ENCODE peak calls at places on chromosomes 1 and 21, in seven cellular contexts. R is BJ, U is pancreas, M is lower lobe of right lung, J is Peyer's patch, V is K562, F is upper lobe of right lung. Z is an unnamed sample. For H3K36me3, the result is how much of the 10 kb centered on the place peaks cover.

GRCh38 chr1:903721-904270 is 19.9 kb upstream of the SAMD11 start:
- DNase-seq in R (no peak), M (peak), J (peak), V (no peak), F (peak), U (peak), Z (no peak)

GRCh38 chr1:156599811-156600210 is 1.5 kb downstream of the GPATCH4 start:
- DNase-seq in U (no peak), J (no peak), R (no peak), M (no peak), V (no peak), F (no peak), Z (no peak)

GRCh38 chr1:86375688-86376087 is 20.4 kb downstream of the ODF2L start:
- DNase-seq in F (no peak), U (no peak), V (no peak), J (no peak), M (no peak), R (no peak), Z (no peak)

GRCh38 chr21:27645285-27645684 is 678.4 kb upstream of the ADAMTS5 start:
- DNase-seq in V (no peak), F (no peak), U (no peak), M (no peak), R (no peak), J (no peak), Z (no peak)

GRCh38 chr1:61967750-61968149 is 225.5 kb downstream of the PATJ start:
- DNase-seq in F (no peak), V (no peak), M (no peak), J (no peak), U (no peak), R (no peak), Z (no peak)

GRCh38 chr1:96352733-96353132 is 368.9 kb upstream of the PTBP2 start:
- DNase-seq in U (no peak), M (no peak), V (no peak), F (no peak), R (no peak), J (no peak), Z (no peak)

GRCh38 chr1:211111351-211111750 is 22.6 kb downstream of the KCNH1 start:
- DNase-seq in U (no peak), M (no peak), F (no peak), J (no peak), V (no peak), R (no peak), Z (no peak)

GRCh38 chr1:3494321-3495308 is 40.1 kb downstream of the ARHGEF16 start:
- DNase-seq in M (no peak), J (no peak), R (no peak), V (no peak), F (no peak), U (no peak), Z (no peak)

GRCh38 chr1:112808861-112809684 is 93.9 kb upstream of the PPM1J start:
- DNase-seq in R (no peak), V (peak), J (peak), M (peak), U (peak), F (peak), Z (no peak)

GRCh38 chr1:46535063-46535462 is 16.4 kb downstream of the KNCN start:
- DNase-seq in M (no peak), R (no peak), J (no peak), U (peak), V (peak), F (no peak), Z (no peak)

GRCh38 chr1:63843884-63844283 is 70.1 kb downstream of the ROR1 start:
- DNase-seq in F (no peak), U (no peak), J (no peak), M (no peak), R (no peak), V (no peak), Z (no peak)

GRCh38 chr1:156638189-156638588 is 3.7 kb upstream of the BCAN start:
- DNase-seq in U (no peak), V (no peak), M (no peak), J (no peak), R (no peak), F (no peak), Z (no peak)

GRCh38 chr1:31989964-31990363 is 23.7 kb upstream of the KHDRBS1 start:
- DNase-seq in R (no peak), U (no peak), F (peak), V (no peak), M (no peak), J (no peak), Z (no peak)
- H3K4me3 ChIP-seq in R (no peak), U (no peak), F (no peak), V (no peak), M (no peak), J (no peak), Z (no peak)

GRCh38 chr1:178037510-178038253 is 56.2 kb upstream of the RASAL2 start:
- DNase-seq in M (peak), U (peak), R (no peak), J (peak), V (peak), F (peak), Z (no peak)
- TF ChIP-seq CTCF in M (peak), U (peak), R (peak), J (peak), V (peak), F (peak), Z (peak)

GRCh38 chr1:9367806-9368205 is 75.1 kb downstream of the SPSB1 start:
- DNase-seq in M (no peak), R (no peak), V (no peak), U (peak), J (no peak), F (no peak), Z (no peak)
- H3K36me3 ChIP-seq in M (under half), R (under half), V (under half), U (under half), J (under half), F (under half), Z (under half)

DNA sequence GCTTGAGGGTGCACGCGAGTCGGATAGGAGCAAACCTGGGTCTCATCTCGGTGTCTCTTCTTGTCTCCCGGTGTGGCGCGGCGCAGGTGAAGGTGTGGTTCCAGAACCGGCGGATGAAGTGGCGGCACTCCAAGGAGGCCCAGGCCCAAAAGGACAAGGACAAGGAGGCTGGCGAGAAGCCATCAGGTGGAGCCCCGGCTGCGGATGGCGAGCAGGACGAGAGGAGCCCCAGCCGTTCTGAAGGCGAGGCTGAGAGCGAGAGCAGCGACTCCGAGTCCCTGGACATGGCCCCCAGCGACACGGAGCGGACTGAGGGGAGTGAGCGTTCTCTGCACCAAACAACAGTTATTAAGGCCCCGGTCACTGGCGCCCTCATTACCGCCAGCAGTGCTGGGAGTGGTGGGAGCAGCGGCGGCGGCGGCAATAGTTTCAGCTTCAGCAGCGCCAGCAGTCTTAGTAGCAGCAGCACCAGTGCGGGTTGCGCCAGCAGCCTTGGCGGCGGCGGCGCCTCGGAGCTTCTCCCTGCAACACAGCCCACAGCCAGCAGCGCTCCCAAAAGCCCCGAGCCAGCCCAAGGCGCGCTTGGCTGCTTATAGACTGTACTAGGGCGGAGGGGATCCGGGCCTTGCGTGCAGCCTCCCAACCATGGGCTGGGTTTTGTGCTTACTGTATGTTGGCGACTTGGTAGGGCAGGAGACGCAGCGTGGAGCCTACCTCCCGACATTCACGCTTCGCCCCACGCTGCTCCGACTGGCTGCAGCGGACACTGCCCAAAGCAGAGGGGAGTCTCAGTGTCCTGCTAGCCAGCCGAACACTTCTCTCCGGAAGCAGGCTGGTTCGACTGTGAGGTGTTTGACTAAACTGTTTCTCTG is 5.1 kb downstream of the HLX start:
- DNase-seq in U (peak), J (no peak), R (no peak), V (no peak), M (no peak), F (no peak), Z (no peak)
- H3K4me3 ChIP-seq in U (no peak), J (no peak), R (no peak), V (no peak), M (no peak), F (no peak), Z (no peak)